ENCODE peak calls at places on chromosomes 5 and 9, in four cellular contexts. O is suprapubic skin, J is GM23248, P is adipocyte. S is an unnamed sample.

GRCh38 chr9:96436456-96437126 is 13.4 kb upstream of the HABP4 start:
- DNase-seq in O (no peak), J (no peak), P (no peak), S (no peak)

GRCh38 chr5:1819458-1819857 is 18.3 kb downstream of the NDUFS6 start:
- DNase-seq in O (no peak), J (no peak), P (no peak), S (no peak)

GRCh38 chr5:41414598-41414997 is 95.8 kb downstream of the PLCXD3 start:
- DNase-seq in O (no peak), J (peak; percentile 93), P (peak; percentile 85), S (no peak)

GRCh38 chr9:109252291-109252690 is 68.6 kb downstream of the EPB41L4B start:
- DNase-seq in O (no peak), J (no peak), P (no peak), S (no peak)

GRCh38 chr5:170896779-170897178 is 35.0 kb downstream of the RANBP17 start:
- DNase-seq in O (no peak), J (peak; percentile 65), P (peak; percentile 25), S (no peak)

GRCh38 chr5:123856736-123857135 is 344.8 kb downstream of the CSNK1G3 start:
- DNase-seq in O (no peak), J (no peak), P (peak; percentile 70), S (no peak)

GRCh38 chr9:135043345-135043744 is 44.1 kb upstream of the OLFM1 start:
- DNase-seq in O (no peak), J (no peak), P (no peak), S (no peak)

GRCh38 chr5:2334686-2335085 is 416.8 kb downstream of the IRX2 start:
- DNase-seq in O (no peak), J (no peak), P (no peak), S (no peak)

GRCh38 chr5:158609729-158610128 is 490.0 kb downstream of the EBF1 start:
- DNase-seq in O (no peak), J (peak; percentile 82), P (peak; percentile 69), S (no peak)

GRCh38 chr5:132363431-132364112 is 5.9 kb upstream of the SLC22A5 start:
- DNase-seq in O (no peak), J (peak; percentile 98), P (peak; percentile 88), S (no peak)

GRCh38 chr5:157607371-157608161 is 32.0 kb upstream of the ADAM19 start:
- DNase-seq in O (no peak), J (peak; percentile 87), P (peak; percentile 32), S (peak; percentile 74)

GRCh38 chr5:11502783-11503182 is 401.5 kb downstream of the CTNND2 start:
- DNase-seq in O (no peak), J (no peak), P (no peak), S (no peak)

GRCh38 chr5:97044057-97044456 is 98.4 kb downstream of the LIX1 start:
- DNase-seq in O (no peak), J (peak; percentile 47), P (no peak), S (no peak)

GRCh38 chr5:154860123-154860522 is 1.7 kb downstream of the CNOT8 start:
- DNase-seq in O (no peak), J (peak; percentile 79), P (peak; percentile 86), S (no peak)

DNA sequence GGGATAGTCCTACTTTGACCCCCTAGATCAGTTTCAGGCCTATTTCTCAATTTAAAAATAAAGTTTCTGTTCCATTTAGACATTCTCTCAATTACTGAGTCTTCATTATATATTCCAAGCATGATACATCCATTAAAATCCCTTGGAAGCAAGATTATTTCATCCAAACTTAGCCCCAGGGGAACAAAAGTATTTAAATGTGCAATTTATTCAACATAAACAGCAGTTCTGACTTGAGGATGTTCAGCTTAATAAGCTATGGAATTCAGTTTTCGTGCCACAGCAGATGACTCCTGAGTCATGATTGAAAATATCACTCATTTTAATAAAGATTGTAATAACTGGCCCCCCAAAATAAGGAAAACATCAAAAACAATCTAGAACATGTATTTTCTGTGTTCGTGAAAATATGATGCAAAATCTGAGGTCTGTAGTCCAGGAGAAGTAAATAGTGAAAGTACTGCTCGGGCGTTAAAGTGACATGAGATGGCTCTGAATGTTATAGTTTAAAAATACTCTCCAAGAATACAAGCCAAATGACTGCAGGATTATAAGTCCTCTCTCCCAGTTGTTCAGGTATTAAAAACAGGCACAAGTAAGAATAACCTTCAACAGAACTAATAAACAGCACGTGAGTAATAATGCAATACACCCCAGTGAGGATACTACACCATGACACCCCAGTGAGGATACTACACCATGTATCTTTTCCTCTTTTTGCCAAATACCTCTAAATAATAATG is 67.1 kb downstream of the RETREG1 start:
- DNase-seq in O (no peak), J (peak; percentile 71), P (peak; percentile 57), S (no peak)
- H3K4me1 ChIP-seq in O (peaks cover 26% of the 10 kb centered on the region), J (peaks cover 23% of the 10 kb centered on the region), P (peaks cover 38% of the 10 kb centered on the region), S (no peaks in the 10 kb centered on the region)

GRCh38 chr9:122961139-122961538 is 20.3 kb downstream of the RABGAP1 start:
- DNase-seq in O (no peak), J (no peak), P (no peak), S (no peak)
- H3K4me1 ChIP-seq in O (no peaks in the 10 kb centered on the region), J (peaks cover 4% of the 10 kb centered on the region), P (no peaks in the 10 kb centered on the region), S (no peaks in the 10 kb centered on the region)

GRCh38 chr9:113582698-113583200 is 119.2 kb downstream of the RGS3 start:
- DNase-seq in O (no peak), J (no peak), P (no peak), S (no peak)

GRCh38 chr9:113580954-113581311 is 117.4 kb downstream of the RGS3 start:
- DNase-seq in O (no peak), J (no peak), P (no peak), S (no peak)

GRCh38 chr9:113583511-113584470 is 120.3 kb downstream of the RGS3 start:
- DNase-seq in O (no peak), J (no peak), P (no peak), S (no peak)

GRCh38 chr9:113580041-113580953 is 116.8 kb downstream of the RGS3 start:
- DNase-seq in O (peak; percentile 92), J (peak; percentile 58), P (peak; percentile 52), S (peak; percentile 47)

GRCh38 chr9:113581865-113582697 is 118.6 kb downstream of the RGS3 start:
- DNase-seq in O (peak; percentile 81), J (peak; percentile 69), P (no peak), S (peak; percentile 66)
- H3K4me1 ChIP-seq in O (peaks cover 82% of the 10 kb centered on the region), J (peaks cover 47% of the 10 kb centered on the region), P (peaks cover 46% of the 10 kb centered on the region), S (peaks cover 59% of the 10 kb centered on the region)

DNA sequence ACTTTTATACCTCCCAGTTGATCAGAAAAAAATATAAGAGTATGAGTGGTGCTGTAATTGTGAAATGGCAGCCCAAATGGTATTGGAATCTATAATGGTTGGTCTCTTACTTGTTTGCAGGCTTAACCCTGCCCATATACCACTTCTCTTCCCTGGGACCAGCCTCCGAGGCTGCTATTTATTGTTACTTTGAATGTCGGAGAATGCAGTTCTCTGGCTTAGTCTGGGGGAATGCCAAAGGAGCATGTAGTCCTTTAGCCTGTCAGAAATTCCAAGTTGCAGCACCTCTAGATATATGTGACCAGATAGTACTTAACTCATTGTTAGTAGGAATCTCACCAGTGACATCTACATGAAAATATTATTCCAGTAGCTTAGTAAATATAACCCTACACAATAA is 47.5 kb downstream of the SLC44A1 start:
- DNase-seq in O (no peak), J (no peak), P (no peak), S (no peak)
- H3K4me1 ChIP-seq in O (peaks cover 52% of the 10 kb centered on the region), J (peaks cover 30% of the 10 kb centered on the region), P (peaks cover 30% of the 10 kb centered on the region), S (no peaks in the 10 kb centered on the region)

GRCh38 chr5:137034764-137035479 is 464.2 kb downstream of the SPOCK1 start:
- DNase-seq in O (no peak), J (no peak), P (no peak), S (no peak)

GRCh38 chr5:137035480-137035878 is 463.6 kb downstream of the SPOCK1 start:
- DNase-seq in O (no peak), J (peak; percentile 46), P (no peak), S (no peak)

GRCh38 chr5:137032929-137033328 is 466.2 kb downstream of the SPOCK1 start:
- DNase-seq in O (no peak), J (no peak), P (no peak), S (no peak)

GRCh38 chr5:137036630-137037029 is 462.5 kb downstream of the SPOCK1 start:
- DNase-seq in O (no peak), J (no peak), P (no peak), S (no peak)

DNA sequence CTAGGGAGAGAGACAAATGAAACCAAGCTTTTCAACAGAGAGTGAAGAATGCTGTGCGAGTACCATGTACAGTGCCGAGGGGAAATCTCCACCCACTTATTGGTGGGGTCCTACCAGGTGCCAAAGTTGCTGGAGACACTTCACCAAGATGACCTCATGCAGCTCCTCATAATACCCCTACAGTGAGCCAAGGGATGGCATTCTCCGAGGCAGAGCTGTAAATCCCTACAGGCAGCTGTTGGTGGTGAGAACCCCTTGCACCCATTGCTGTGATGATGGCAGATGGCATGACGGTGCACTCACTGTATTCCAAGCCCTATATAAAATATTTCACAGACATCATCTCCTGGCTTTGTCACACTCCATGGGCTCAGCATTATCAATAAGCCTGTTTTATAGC is 464.9 kb downstream of the SPOCK1 start:
- DNase-seq in O (no peak), J (no peak), P (no peak), S (no peak)
- H3K4me1 ChIP-seq in O (no peaks in the 10 kb centered on the region), J (peaks cover 13% of the 10 kb centered on the region), P (peaks cover 6% of the 10 kb centered on the region), S (no peaks in the 10 kb centered on the region)

GRCh38 chr5:88941581-88941980 is 58.6 kb upstream of the MEF2C start:
- DNase-seq in O (no peak), J (no peak), P (no peak), S (no peak)
- H3K4me1 ChIP-seq in O (no peaks in the 10 kb centered on the region), J (peaks cover 36% of the 10 kb centered on the region), P (peaks cover 13% of the 10 kb centered on the region), S (no peaks in the 10 kb centered on the region)

GRCh38 chr9:37998881-37999311 is 70.1 kb downstream of the SHB start:
- DNase-seq in O (no peak), J (peak; percentile 47), P (peak; percentile 29), S (no peak)
- H3K4me1 ChIP-seq in O (peaks cover 23% of the 10 kb centered on the region), J (peaks cover 32% of the 10 kb centered on the region), P (peaks cover 37% of the 10 kb centered on the region), S (no peaks in the 10 kb centered on the region)

GRCh38 chr5:34685485-34686197 is 29.5 kb downstream of the RAI14 start:
- DNase-seq in O (no peak), J (peak; percentile 92), P (peak; percentile 76), S (no peak)

GRCh38 chr5:34684980-34685352 is 28.8 kb downstream of the RAI14 start:
- DNase-seq in O (no peak), J (no peak), P (no peak), S (no peak)

GRCh38 chr5:34682926-34683623 is 26.9 kb downstream of the RAI14 start:
- DNase-seq in O (no peak), J (no peak), P (no peak), S (no peak)

GRCh38 chr5:34686762-34687268 is 30.7 kb downstream of the RAI14 start:
- DNase-seq in O (no peak), J (peak; percentile 95), P (peak; percentile 91), S (no peak)

DNA sequence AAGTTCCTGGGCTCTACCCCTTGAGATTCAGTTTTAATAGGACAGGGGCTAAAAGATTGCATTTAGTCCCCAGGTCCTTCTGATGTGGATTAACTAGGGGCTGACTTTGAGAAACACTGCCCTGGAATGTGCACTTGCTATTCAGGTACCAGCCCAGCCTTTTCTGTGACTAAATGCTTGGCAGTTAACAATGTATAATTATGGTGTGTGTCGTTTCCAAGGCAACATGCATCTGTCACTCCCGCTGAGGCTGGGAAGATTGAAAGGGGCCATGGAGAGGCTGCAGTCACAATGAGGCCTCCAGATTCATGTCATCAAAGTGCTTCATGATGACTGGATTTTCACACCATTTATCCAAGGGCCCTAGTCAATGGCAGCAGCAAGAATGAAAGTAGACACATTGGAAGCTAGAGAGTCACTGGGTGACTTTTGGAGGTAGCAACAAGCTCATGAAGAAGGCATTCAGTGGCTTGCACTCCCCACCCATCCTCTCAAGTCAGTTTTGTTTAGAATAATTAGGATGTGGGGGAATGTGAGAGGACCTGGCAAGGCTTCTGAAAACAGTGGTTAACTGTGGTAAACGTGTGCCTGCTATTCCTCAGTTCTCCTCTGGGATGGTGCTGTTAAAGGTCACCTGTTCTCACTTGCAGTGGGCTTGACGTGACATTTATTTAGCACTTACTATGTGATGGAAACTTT is 28.3 kb downstream of the RAI14 start:
- DNase-seq in O (no peak), J (peak; percentile 78), P (no peak), S (no peak)
- H3K4me1 ChIP-seq in O (peaks cover 25% of the 10 kb centered on the region), J (peaks cover 58% of the 10 kb centered on the region), P (peaks cover 32% of the 10 kb centered on the region), S (no peaks in the 10 kb centered on the region)

S was measured in CD8-positive, alpha-beta memory T cell.